ENCODE peak calls at places on chromosomes 16 and 17, in nine cellular contexts. D, G, M, R, A, O, T, W and F are unnamed samples.

GRCh38 chr17:77887464-77888241 is 70.8 kb upstream of the TNRC6C start:
- DNase-seq in A (peak; percentile 97), T (peak; percentile 59), D (peak; percentile 69), M (peak; percentile 28), W (peak; percentile 60), G (peak; percentile 46), O (no peak), R (peak; percentile 80), F (peak; percentile 44)

GRCh38 chr17:30599424-30600061 is 122.3 kb downstream of the GOSR1 start:
- DNase-seq in W (no peak), R (no peak), O (no peak), T (no peak), G (no peak), D (no peak), A (no peak), M (no peak), F (no peak)

GRCh38 chr17:59154335-59154720 is 658 bp downstream of the SKA2 start:
- DNase-seq in T (peak; percentile 54), G (no peak), M (peak; percentile 67), R (peak; percentile 60), O (no peak), D (peak; percentile 54), W (peak; percentile 33), A (no peak), F (peak; percentile 50)

GRCh38 chr17:41133880-41134735 is 6.2 kb downstream of the KRTAP4-6 start:
- DNase-seq in A (no peak), M (no peak), T (no peak), G (no peak), D (no peak), W (no peak), R (no peak), O (no peak), F (no peak)

GRCh38 chr17:39757931-39758873 is 20.5 kb downstream of the GRB7 start:
- DNase-seq in D (peak; percentile 64), G (no peak), W (no peak), O (no peak), M (no peak), A (no peak), R (no peak), T (no peak), F (no peak)

GRCh38 chr17:42109086-42109485 is 3.4 kb downstream of the DHX58 start:
- DNase-seq in R (no peak), T (no peak), W (no peak), D (no peak), M (no peak), A (no peak), G (no peak), O (no peak), F (no peak)

GRCh38 chr16:86618431-86619262 is 40.3 kb downstream of the FOXL1 start:
- DNase-seq in O (no peak), G (no peak), M (no peak), R (no peak), D (no peak), A (no peak), T (peak; percentile 21), W (no peak), F (no peak)

GRCh38 chr17:21376585-21376834 is 353 bp downstream of the KCNJ12 start:
- DNase-seq in R (no peak), T (no peak), W (no peak), M (no peak), G (no peak), O (no peak), A (no peak), D (no peak), F (no peak)

GRCh38 chr17:8941520-8941919 is 24.0 kb downstream of the PIK3R5 start:
- DNase-seq in A (no peak), O (no peak), D (peak; percentile 66), G (no peak), W (no peak), T (no peak), M (no peak), R (no peak), F (no peak)